ENCODE peak calls at places on chromosomes 11 and 22, in ten cellular contexts. I, P, J, C, R, U, W, O, K and D are unnamed samples. For H3K4me1 and H3K9me3, the result is how much of the 10 kb centered on the place peaks cover.

GRCh38 chr22:37953062-37953436 is 352 bp downstream of the C22orf23 start:
- DNase-seq in J (no peak), R (peak), P (no peak), U (no peak), W (peak), C (no peak), O (no peak), I (no peak), K (peak), D (no peak)

GRCh38 chr11:58573451-58574104 is 2.1 kb downstream of the LPXN start:
- DNase-seq in I (no peak), R (peak), C (peak), U (peak), P (peak), J (peak), W (peak), K (peak), O (no peak), D (peak)

GRCh38 chr11:72308226-72309073 is 64.5 kb upstream of the PHOX2A start:
- DNase-seq in P (no peak), W (peak), U (no peak), O (no peak), R (no peak), K (peak), I (no peak), J (no peak), C (no peak), D (no peak)

GRCh38 chr11:12017865-12018453 is 9.5 kb upstream of the DKK3 start:
- DNase-seq in W (peak), I (no peak), R (no peak), J (no peak), O (no peak), K (no peak), P (no peak), C (no peak), U (no peak), D (no peak)

GRCh38 chr22:39800790-39801540 is 92.6 kb downstream of the ENTHD1 start:
- DNase-seq in P (no peak), W (no peak), U (no peak), R (no peak), C (no peak), I (no peak), O (no peak), K (no peak), J (no peak), D (no peak)

GRCh38 chr11:95398437-95399112 is 167.6 kb upstream of the SESN3 start:
- DNase-seq in I (no peak), O (no peak), P (no peak), C (no peak), R (no peak), K (no peak), W (no peak), U (no peak), J (no peak), D (no peak)

GRCh38 chr11:30356388-30356787 is 33.5 kb downstream of the ARL14EP start:
- DNase-seq in C (no peak), R (no peak), K (no peak), O (no peak), P (no peak), W (no peak), J (no peak), U (no peak), I (no peak), D (no peak)

GRCh38 chr22:44460287-44461082 is 37.5 kb downstream of the RTL6 start:
- DNase-seq in I (no peak), O (no peak), W (no peak), J (no peak), C (no peak), R (no peak), K (no peak), U (no peak), P (no peak), D (no peak)

GRCh38 chr11:123616505-123617198 is 37.8 kb downstream of the SCN3B start:
- DNase-seq in O (no peak), K (peak), C (no peak), I (no peak), J (no peak), W (peak), P (no peak), R (peak), U (no peak), D (no peak)

GRCh38 chr11:9688716-9689511 is 25.0 kb downstream of the SWAP70 start:
- DNase-seq in P (no peak), W (no peak), C (no peak), U (no peak), O (no peak), J (peak), K (no peak), I (no peak), R (no peak), D (no peak)

GRCh38 chr11:73312806-73313403 is 4.8 kb downstream of the ARHGEF17 start:
- DNase-seq in P (no peak), R (no peak), K (no peak), U (no peak), O (no peak), J (no peak), I (no peak), W (peak), C (no peak), D (no peak)
- H3K4me1 ChIP-seq in P (under half), R (under half), K (half or more), U (under half), O (under half), J (under half), I (under half), W (under half), C (under half), D (under half)

GRCh38 chr22:47450876-47451475 is 688.5 kb downstream of the TBC1D22A start:
- DNase-seq in K (no peak), W (no peak), I (no peak), U (no peak), P (no peak), R (no peak), O (no peak), J (no peak), C (no peak), D (no peak)

GRCh38 chr22:47448231-47449035 is 686.0 kb downstream of the TBC1D22A start:
- DNase-seq in J (no peak), C (no peak), W (no peak), I (no peak), K (no peak), R (no peak), U (no peak), O (no peak), P (no peak), D (no peak)

GRCh38 chr22:47449508-47450270 is 687.2 kb downstream of the TBC1D22A start:
- DNase-seq in K (no peak), O (no peak), U (no peak), R (no peak), W (no peak), I (no peak), C (no peak), J (no peak), P (no peak), D (no peak)

GRCh38 chr22:47453049-47453448 is 690.6 kb downstream of the TBC1D22A start:
- DNase-seq in W (no peak), R (no peak), K (no peak), U (no peak), O (no peak), J (no peak), I (no peak), C (no peak), P (no peak), D (no peak)

GRCh38 chr22:47452184-47452583 is 689.7 kb downstream of the TBC1D22A start:
- DNase-seq in J (no peak), W (no peak), R (no peak), P (no peak), U (no peak), O (no peak), C (no peak), I (peak), K (no peak), D (no peak)
- H3K9me3 ChIP-seq in J (under half), W (under half), R (under half), P (under half), U (under half), O (under half), C (under half), I (half or more), K (under half), D (under half)

DNA sequence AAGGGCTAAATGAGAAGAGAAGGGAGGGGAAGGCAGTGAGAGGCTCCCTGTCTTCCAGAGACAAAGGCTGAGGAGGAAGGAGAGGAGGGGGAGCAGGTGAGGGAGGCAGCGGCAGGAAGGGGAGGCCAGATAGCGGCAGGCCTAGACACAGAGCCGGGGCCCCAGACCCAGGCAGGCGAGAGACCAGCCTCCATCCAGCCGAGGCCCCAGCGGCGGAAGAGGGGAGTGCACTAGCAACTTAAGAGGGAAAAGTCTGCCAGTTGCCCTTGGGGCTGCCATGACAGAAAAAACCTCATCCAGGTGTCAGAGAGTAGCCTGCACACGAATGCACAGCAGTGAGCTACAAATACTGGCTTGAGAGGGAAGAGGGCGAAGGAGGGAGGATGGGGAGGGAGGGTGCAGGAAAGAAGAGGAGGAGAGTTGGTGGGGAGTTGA is 46.7 kb downstream of the IGLL1 start:
- DNase-seq in U (no peak), P (no peak), K (no peak), J (no peak), R (no peak), W (no peak), O (peak), C (no peak), I (peak), D (no peak)
- H3K4me1 ChIP-seq in U (under half), P (under half), K (under half), J (under half), R (under half), W (under half), O (under half), C (under half), I (under half), D (under half)

GRCh38 chr11:46200537-46201281 is 76.8 kb upstream of the CREB3L1 start:
- DNase-seq in P (no peak), O (no peak), J (no peak), R (no peak), I (no peak), C (no peak), U (no peak), W (no peak), K (no peak), D (no peak)
- H3K9me3 ChIP-seq in P (under half), O (under half), J (under half), R (under half), I (under half), C (under half), U (under half), W (under half), K (under half), D (under half)